ENCODE peak calls at places on chromosomes 16 and 17, in ten cellular contexts. Y, G, T, Z, J, V, X, R, B and W are unnamed samples.

GRCh38 chr17:1888741-1889140 is 58.9 kb downstream of the RPA1 start:
- DNase-seq in Y (no peak), R (no peak), X (no peak), Z (no peak), V (peak), J (no peak), B (no peak), G (no peak), T (no peak), W (no peak)

GRCh38 chr17:12623220-12623848 is 42.4 kb upstream of the MYOCD start:
- DNase-seq in B (no peak), V (no peak), Y (no peak), R (no peak), T (no peak), G (no peak), X (peak), Z (no peak), J (no peak), W (no peak)

GRCh38 chr17:27566673-27567562 is 64.1 kb upstream of the LGALS9 start:
- DNase-seq in G (no peak), Y (no peak), R (no peak), X (no peak), T (no peak), B (no peak), J (no peak), V (no peak), Z (no peak), W (no peak)

GRCh38 chr17:27473190-27473747 is 17.0 kb downstream of the KSR1 start:
- DNase-seq in B (no peak), J (no peak), X (no peak), Z (no peak), G (no peak), Y (no peak), R (no peak), T (no peak), V (peak), W (no peak)

GRCh38 chr16:10511829-10512228 is 68.6 kb downstream of the EMP2 start:
- DNase-seq in J (no peak), Z (no peak), T (no peak), R (no peak), G (no peak), V (no peak), B (no peak), Y (no peak), X (no peak), W (no peak)

GRCh38 chr17:8698142-8699050 is 46.2 kb downstream of the CCDC42 start:
- DNase-seq in Y (peak), Z (no peak), J (peak), X (peak), B (no peak), T (no peak), R (no peak), V (no peak), G (peak), W (no peak)

GRCh38 chr17:2173005-2173404 is 118.1 kb downstream of the HIC1 start:
- DNase-seq in X (peak), R (no peak), Z (no peak), V (no peak), Y (no peak), G (peak), B (no peak), J (no peak), T (no peak), W (no peak)

GRCh38 chr17:71327376-71328059 is 793.3 kb upstream of the SOX9 start:
- DNase-seq in Y (peak), R (no peak), V (no peak), G (peak), J (no peak), Z (no peak), X (no peak), T (no peak), B (no peak), W (no peak)

GRCh38 chr17:27651411-27652345 is 20.7 kb downstream of the LGALS9 start:
- DNase-seq in X (peak), J (peak), B (peak), V (no peak), Z (no peak), Y (peak), G (no peak), R (peak), T (peak), W (no peak)

GRCh38 chr16:54538241-54538640 is 251.7 kb upstream of the IRX3 start:
- DNase-seq in V (no peak), R (no peak), X (no peak), J (no peak), G (no peak), B (no peak), Z (no peak), Y (no peak), T (no peak), W (no peak)

GRCh38 chr16:15510992-15511391 is 76.6 kb downstream of the BMERB1 start:
- DNase-seq in R (no peak), Z (no peak), V (no peak), B (peak), J (no peak), G (no peak), Y (no peak), T (no peak), X (no peak), W (no peak)

GRCh38 chr17:57091186-57091618 is 6.2 kb downstream of the AKAP1 start:
- DNase-seq in X (peak), V (no peak), Y (no peak), R (no peak), Z (no peak), G (no peak), B (no peak), J (peak), T (no peak), W (no peak)

GRCh38 chr16:85878875-85879274 is 20.1 kb upstream of the IRF8 start:
- DNase-seq in R (peak), X (no peak), T (no peak), G (peak), V (no peak), Z (no peak), J (no peak), Y (peak), B (no peak), W (no peak)

GRCh38 chr17:63932008-63932561 is at the start of gene CD79B:
- DNase-seq in B (no peak), Y (no peak), J (no peak), V (no peak), R (no peak), Z (no peak), X (peak), T (no peak), G (no peak), W (no peak)

GRCh38 chr17:75645501-75645888 is 12.3 kb downstream of the SMIM5 start:
- DNase-seq in G (peak), B (no peak), V (peak), T (no peak), Z (no peak), R (peak), J (peak), Y (peak), X (no peak), W (no peak)

GRCh38 chr16:12332553-12332952 is 356.0 kb downstream of the SNX29 start:
- DNase-seq in R (no peak), Y (no peak), Z (no peak), X (no peak), J (no peak), B (no peak), T (no peak), G (no peak), V (no peak), W (no peak)

GRCh38 chr17:64718058-64718457 is 56.0 kb upstream of the SMURF2 start:
- DNase-seq in V (no peak), B (no peak), T (no peak), Y (no peak), J (no peak), Z (no peak), R (no peak), X (no peak), G (no peak), W (no peak)

GRCh38 chr16:56950881-56951771 is 10.6 kb upstream of the CETP start:
- DNase-seq in Z (no peak), Y (peak), J (peak), X (peak), G (peak), R (peak), T (no peak), B (peak), V (peak), W (no peak)

GRCh38 chr17:76145231-76146052 is 4.4 kb upstream of the FOXJ1 start:
- DNase-seq in G (no peak), Y (no peak), J (no peak), Z (no peak), X (no peak), V (no peak), T (peak), B (no peak), R (no peak), W (no peak)

GRCh38 chr17:32461853-32462617 is 17.7 kb downstream of the PSMD11 start:
- DNase-seq in X (peak), Y (peak), T (no peak), Z (no peak), V (no peak), J (no peak), R (peak), B (peak), G (peak), W (no peak)

GRCh38 chr16:53911506-53911905 is 207.6 kb downstream of the FTO start:
- DNase-seq in V (no peak), J (no peak), R (no peak), G (no peak), Y (no peak), B (no peak), T (no peak), X (no peak), Z (no peak), W (no peak)

GRCh38 chr17:54903375-54903774 is 2.7 kb downstream of the TOM1L1 start:
- DNase-seq in R (no peak), Z (no peak), J (peak), B (peak), V (peak), G (peak), T (no peak), Y (no peak), X (peak), W (no peak)

GRCh38 chr17:16379654-16380053 is 1.2 kb upstream of the UBB start:
- DNase-seq in R (no peak), V (no peak), J (no peak), X (no peak), G (no peak), T (no peak), B (no peak), Y (no peak), Z (no peak), W (no peak)

GRCh38 chr17:38915639-38915995 is 9.8 kb upstream of the LASP1NB start:
- DNase-seq in T (peak), J (no peak), B (no peak), V (no peak), X (no peak), R (no peak), Z (no peak), G (no peak), Y (no peak), W (no peak)

GRCh38 chr16:72612271-72612670 is 435.7 kb downstream of the ZFHX3 start:
- DNase-seq in Y (no peak), T (no peak), Z (no peak), X (no peak), J (no peak), V (no peak), B (no peak), G (no peak), R (no peak), W (no peak)

GRCh38 chr17:56786989-56787482 is 46.7 kb downstream of the C17orf67 start:
- DNase-seq in T (no peak), X (no peak), J (peak), Z (no peak), G (peak), V (no peak), Y (peak), R (peak), B (no peak), W (no peak)

GRCh38 chr17:55451203-55451641 is 29.6 kb upstream of the MMD start:
- DNase-seq in Y (peak), T (no peak), B (no peak), G (peak), Z (no peak), V (no peak), R (no peak), J (no peak), X (no peak), W (no peak)

GRCh38 chr16:66894948-66895696 is 14.8 kb downstream of the PDP2 start:
- DNase-seq in B (peak), X (peak), Z (no peak), V (no peak), J (peak), G (peak), Y (peak), T (peak), R (peak), W (peak)

GRCh38 chr16:49855280-49855821 is 561 bp downstream of the ZNF423 start:
- DNase-seq in B (peak), V (peak), T (peak), R (peak), X (peak), J (peak), Y (peak), Z (peak), G (peak), W (no peak)

GRCh38 chr17:79945591-79946255 is 89.9 kb downstream of the TBC1D16 start:
- DNase-seq in J (no peak), Z (no peak), R (no peak), B (no peak), X (no peak), Y (no peak), G (peak), V (peak), T (no peak), W (no peak)

DNA sequence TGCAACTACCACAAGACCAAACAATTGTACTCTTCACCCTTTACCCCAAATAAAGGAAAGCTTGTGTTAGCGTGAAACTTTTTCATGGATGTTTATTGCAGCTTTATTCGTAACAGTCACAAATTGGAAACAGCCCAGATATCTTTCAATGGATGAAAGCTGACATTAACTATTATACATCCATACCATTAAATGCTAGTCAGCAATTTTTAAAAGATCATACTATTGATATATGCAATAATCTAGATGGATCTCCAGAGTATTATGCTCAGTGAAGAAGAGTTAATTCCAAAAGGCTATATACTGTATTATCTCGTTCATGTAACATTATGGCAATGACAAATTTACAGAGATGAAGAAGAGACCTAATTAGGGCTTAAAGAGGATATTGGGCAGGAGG is 1491.2 kb upstream of the CDH8 start:
- DNase-seq in V (no peak), G (no peak), X (no peak), T (no peak), Z (no peak), Y (no peak), R (no peak), B (no peak), J (no peak), W (no peak)
- H3K27ac ChIP-seq in V (no peak), G (no peak), X (no peak), T (no peak), Z (no peak), Y (no peak), R (no peak), B (no peak), J (no peak), W (no peak)

DNA sequence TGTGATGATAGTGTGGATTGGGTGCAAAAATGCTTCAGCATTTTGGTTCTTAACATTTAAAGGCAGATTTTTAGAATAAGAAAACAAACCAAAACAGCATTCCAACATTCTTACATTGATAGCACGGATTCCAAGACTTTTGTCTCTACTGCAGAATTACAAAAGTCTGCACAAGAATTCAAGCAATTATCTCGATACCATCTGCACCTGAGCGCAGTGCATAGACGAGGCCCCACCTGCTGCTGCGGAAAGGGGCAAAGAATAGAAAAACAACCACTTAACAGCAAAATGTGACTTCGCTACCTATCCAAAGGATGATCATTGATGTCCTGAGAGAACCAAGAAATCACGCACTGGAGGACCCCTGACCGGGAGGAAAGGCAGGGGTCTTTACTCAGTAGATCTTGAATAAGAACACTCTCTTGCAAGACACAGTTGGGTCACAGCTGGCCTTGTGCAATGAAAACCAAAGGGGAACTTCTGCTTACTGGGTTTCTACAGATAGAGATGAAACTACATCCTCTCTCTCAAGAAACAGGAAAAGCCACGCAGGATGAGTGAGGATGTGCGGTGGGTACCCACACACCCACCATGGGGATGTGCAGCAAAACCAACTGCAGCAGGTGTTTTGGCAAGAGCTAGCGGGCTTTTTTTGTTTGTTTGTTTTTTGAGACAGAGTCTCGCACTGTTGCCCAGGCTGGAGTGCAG is 147.4 kb upstream of the RPH3AL start:
- DNase-seq in V (no peak), R (no peak), Z (no peak), Y (no peak), J (no peak), T (no peak), X (no peak), B (no peak), G (no peak), W (no peak)
- H3K27ac ChIP-seq in V (no peak), R (no peak), Z (no peak), Y (no peak), J (no peak), T (no peak), X (no peak), B (no peak), G (no peak), W (no peak)

DNA sequence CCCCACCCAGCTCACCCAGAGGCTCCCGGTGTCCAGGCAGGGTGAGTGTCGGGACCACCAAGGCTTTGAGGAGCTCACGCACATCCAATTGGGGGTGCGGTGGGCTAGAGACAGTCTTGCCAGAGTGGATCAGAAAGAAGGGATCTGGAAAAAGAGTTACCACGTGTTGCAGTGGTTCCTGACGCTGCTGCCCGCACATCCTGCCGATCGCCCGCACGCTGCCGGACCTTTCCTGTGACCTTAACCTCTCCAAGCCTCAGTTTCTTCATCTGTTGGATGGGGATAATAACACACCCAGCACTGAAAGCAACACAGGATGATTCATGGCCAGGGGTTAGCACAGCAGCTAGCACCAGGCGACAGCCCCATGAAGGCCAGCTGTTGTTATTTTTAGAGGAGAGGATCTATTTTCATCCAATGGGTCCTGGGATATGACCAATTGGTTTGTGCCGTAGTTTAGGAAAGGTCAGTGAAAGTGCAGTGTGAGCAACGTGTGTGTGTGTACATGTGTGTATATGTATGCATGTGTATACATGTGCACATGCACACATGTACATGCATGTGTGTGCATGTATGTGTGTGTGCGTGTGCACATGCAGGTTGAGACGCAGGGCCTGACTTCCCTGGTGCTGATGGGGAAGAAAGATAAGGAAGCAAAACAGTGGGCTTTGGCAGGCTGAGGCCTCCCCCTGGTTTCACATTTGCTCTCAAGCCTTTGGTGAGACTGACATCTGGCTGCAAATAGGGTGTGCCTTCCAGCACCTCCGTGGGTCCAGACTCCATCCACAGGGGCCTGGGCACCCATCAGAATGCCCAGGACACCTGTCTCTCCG is 2.6 kb downstream of the ITGAX start:
- DNase-seq in B (peak), T (no peak), G (no peak), J (no peak), Z (no peak), Y (no peak), R (no peak), V (no peak), X (no peak), W (no peak)
- H3K27ac ChIP-seq in B (no peak), T (no peak), G (no peak), J (no peak), Z (no peak), Y (no peak), R (no peak), V (no peak), X (no peak), W (no peak)

DNA sequence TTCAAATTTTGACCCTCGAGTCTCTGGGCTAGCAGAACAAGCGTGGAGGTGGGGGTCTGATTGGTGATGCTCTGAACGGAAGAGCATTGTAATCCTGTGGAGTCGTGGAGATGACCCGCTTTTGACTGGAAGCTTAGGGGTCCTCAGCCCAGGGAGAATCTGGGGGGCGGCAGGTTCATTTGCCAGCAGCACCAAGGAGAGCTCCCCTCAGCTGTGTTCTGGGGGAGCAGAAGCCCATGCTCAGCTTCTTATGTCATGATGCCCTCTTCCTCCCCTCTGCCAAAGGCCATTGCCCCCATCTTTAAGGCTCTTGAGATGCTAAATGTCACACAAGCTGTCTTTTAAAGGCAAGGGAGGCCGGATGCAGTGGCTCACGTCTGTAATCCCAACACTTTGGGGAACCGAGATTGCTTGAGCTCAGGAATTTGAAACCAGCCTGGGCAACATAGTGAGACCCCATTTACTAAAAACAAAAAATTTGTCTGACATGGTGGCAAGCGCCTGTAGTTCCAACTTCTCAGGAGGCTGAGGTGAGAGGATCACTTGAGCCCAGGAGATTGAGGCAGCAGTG is 19.3 kb downstream of the LDHD start:
- DNase-seq in X (no peak), G (no peak), B (no peak), Y (no peak), V (no peak), T (no peak), R (no peak), Z (no peak), J (no peak), W (no peak)
- H3K27ac ChIP-seq in X (no peak), G (no peak), B (no peak), Y (no peak), V (peak), T (no peak), R (no peak), Z (no peak), J (peak), W (peak)

GRCh38 chr17:50182783-50183438 is 17.1 kb downstream of the SGCA start:
- DNase-seq in G (peak), X (no peak), T (no peak), B (no peak), Z (no peak), V (no peak), Y (no peak), J (no peak), R (no peak), W (no peak)
- H3K27ac ChIP-seq in G (no peak), X (no peak), T (peak), B (no peak), Z (no peak), V (peak), Y (peak), J (no peak), R (no peak), W (peak)

GRCh38 chr17:50151041-50151936 is 812 bp upstream of the PPP1R9B start:
- DNase-seq in Z (peak), R (peak), V (peak), X (peak), J (peak), Y (peak), T (peak), G (peak), B (peak), W (peak)
- H3K27ac ChIP-seq in Z (no peak), R (peak), V (peak), X (peak), J (peak), Y (peak), T (peak), G (peak), B (peak), W (peak)

DNA sequence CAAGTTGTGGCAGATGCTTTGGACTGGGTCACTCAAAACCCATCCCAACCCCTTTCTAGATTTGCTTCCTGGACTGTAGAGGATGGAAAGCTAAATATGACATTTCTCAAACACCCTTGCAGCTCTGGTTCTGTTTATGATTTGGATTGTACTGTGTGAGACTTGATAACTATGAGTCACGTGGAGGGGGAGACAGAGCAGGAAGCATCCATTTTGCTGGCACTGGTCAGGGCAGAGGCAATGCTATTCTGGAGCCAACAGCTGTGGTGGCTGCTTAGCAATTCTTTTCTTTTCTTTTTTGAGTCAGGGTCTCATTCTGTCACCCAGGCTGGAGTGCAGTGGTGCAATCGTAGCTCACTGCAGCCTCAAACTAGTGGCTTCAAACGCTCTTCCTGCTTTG is 13.6 kb upstream of the TERF2 start:
- DNase-seq in X (no peak), V (no peak), T (no peak), G (peak), R (no peak), Z (no peak), Y (no peak), J (no peak), B (no peak), W (no peak)
- H3K27ac ChIP-seq in X (no peak), V (no peak), T (no peak), G (no peak), R (no peak), Z (no peak), Y (no peak), J (no peak), B (no peak), W (no peak)